ENCODE peak calls at places on chromosomes 13 and 19, in four cellular contexts. Y is EH, O is AG09309, P is left lung. Q is an unnamed sample.

GRCh38 chr19:3324405-3324856 is 42.0 kb upstream of the NFIC start:
- DNase-seq in O (no peak), P (peak), Y (peak), Q (no peak)

GRCh38 chr19:46861691-46862503 is 1.1 kb downstream of the ARHGAP35 start:
- DNase-seq in Y (peak), P (peak), O (no peak), Q (no peak)

GRCh38 chr13:113187905-113188595 is 20.4 kb downstream of the PCID2 start:
- DNase-seq in Y (no peak), O (no peak), P (no peak), Q (no peak)

GRCh38 chr13:33284016-33284415 is 1.5 kb downstream of the STARD13 start:
- DNase-seq in P (no peak), Y (peak), O (no peak), Q (no peak)

GRCh38 chr19:1090731-1091543 is 4.2 kb downstream of the POLR2E start:
- DNase-seq in Y (no peak), P (no peak), O (no peak), Q (no peak)

GRCh38 chr13:26785845-26786630 is 25.5 kb upstream of the GPR12 start:
- DNase-seq in Y (peak), O (no peak), P (no peak), Q (peak)

GRCh38 chr19:41816761-41817160 is 20.4 kb downstream of the CEACAM3 start:
- DNase-seq in P (no peak), O (no peak), Y (no peak), Q (no peak)

GRCh38 chr13:79932556-79932955 is 408.4 kb downstream of the SPRY2 start:
- DNase-seq in O (no peak), Y (no peak), P (no peak), Q (no peak)

GRCh38 chr13:114143806-114144605 is 11.6 kb upstream of the RASA3 start:
- DNase-seq in P (no peak), Y (no peak), O (no peak), Q (no peak)

GRCh38 chr19:11639602-11640471 is 42.6 kb downstream of the ZNF627 start:
- DNase-seq in O (peak), Y (peak), P (peak), Q (peak)

GRCh38 chr19:47633516-47633915 is 24.6 kb downstream of the BICRA start:
- DNase-seq in P (no peak), O (no peak), Y (no peak), Q (no peak)

GRCh38 chr13:67416047-67416925 is 186.2 kb upstream of the PCDH9 start:
- DNase-seq in Y (no peak), O (no peak), P (no peak), Q (no peak)

GRCh38 chr19:37304190-37304883 is 66.6 kb upstream of the ZNF527 start:
- DNase-seq in P (no peak), Y (no peak), O (no peak), Q (no peak)

GRCh38 chr19:6616011-6616410 is 25.1 kb upstream of the CD70 start:
- DNase-seq in O (peak), P (no peak), Y (no peak), Q (no peak)

GRCh38 chr13:53281677-53282076 is 253.1 kb downstream of the OLFM4 start:
- DNase-seq in P (no peak), Y (no peak), O (no peak), Q (no peak)

GRCh38 chr19:15265849-15266248 is 33.6 kb upstream of the EPHX3 start:
- DNase-seq in O (peak), Y (peak), P (peak), Q (peak)

GRCh38 chr13:110869805-110870706 is 44.8 kb downstream of the ANKRD10 start:
- DNase-seq in O (peak), P (peak), Y (peak), Q (peak)

GRCh38 chr19:1650627-1651009 is 1.8 kb downstream of the TCF3 start:
- DNase-seq in O (no peak), P (no peak), Y (peak), Q (no peak)

GRCh38 chr19:40539070-40539469 is 37.6 kb upstream of the SHKBP1 start:
- DNase-seq in O (no peak), Y (peak), P (no peak), Q (no peak)

GRCh38 chr19:46841458-46842083 is 9.1 kb downstream of the AP2S1 start:
- DNase-seq in Y (peak), P (no peak), O (no peak), Q (no peak)

GRCh38 chr19:4140237-4140711 is 13.2 kb upstream of the CREB3L3 start:
- DNase-seq in O (no peak), P (no peak), Y (peak), Q (no peak)

GRCh38 chr13:105428816-105429215 is 1106.6 kb downstream of the EFNB2 start:
- DNase-seq in Y (no peak), O (no peak), P (no peak), Q (no peak)

GRCh38 chr19:48975947-48976847 is 11.1 kb downstream of the FTL start:
- DNase-seq in Y (peak), P (no peak), O (no peak), Q (no peak)

GRCh38 chr13:75860935-75861334 is 224.8 kb downstream of the LMO7 start:
- DNase-seq in O (no peak), Y (no peak), P (no peak), Q (no peak)

GRCh38 chr19:4068058-4068966 is 1.6 kb upstream of the ZBTB7A start:
- DNase-seq in O (no peak), P (no peak), Y (no peak), Q (no peak)

GRCh38 chr13:33446821-33447481 is 161.4 kb upstream of the STARD13 start:
- DNase-seq in O (peak), Y (peak), P (peak), Q (peak)